ENCODE peak calls at places on chromosome 17, in six cellular contexts. E is RWPE1; W is kidney tubule cell; X is AG08396; R is AG10803; Y is stimulated activated CD4-positive, alpha-beta T cell treated with anti-CD3 and anti-CD28 coated beads, Interleukin-1b, Interleukin-23, amount 100 ng/mL, for 1 hour. T is an unnamed sample.

GRCh38 chr17:53749178-53749577 is 73.5 kb upstream of the KIF2B start:
- DNase-seq in Y (no peak), E (peak), X (peak), W (peak), R (no peak), T (peak)

GRCh38 chr17:77666881-77667395 is 291.6 kb upstream of the TNRC6C start:
- DNase-seq in E (no peak), W (no peak), X (no peak), Y (peak), R (no peak), T (no peak)

GRCh38 chr17:38982858-38983746 is 15.9 kb upstream of the FBXO47 start:
- DNase-seq in E (peak), R (peak), X (peak), Y (no peak), W (peak), T (peak)

GRCh38 chr17:70804161-70804560 is 634.8 kb downstream of the KCNJ2 start:
- DNase-seq in Y (no peak), E (no peak), X (peak), R (peak), W (no peak), T (peak)

GRCh38 chr17:60391419-60392041 is 403 bp downstream of the USP32 start:
- DNase-seq in X (peak), R (peak), E (peak), W (no peak), Y (no peak), T (no peak)

GRCh38 chr17:80177986-80178590 is 8.3 kb downstream of the CARD14 start:
- DNase-seq in Y (no peak), W (no peak), R (no peak), X (no peak), E (no peak), T (no peak)

GRCh38 chr17:9991796-9992195 is 86.7 kb upstream of the RCVRN start:
- DNase-seq in X (no peak), W (no peak), E (no peak), R (no peak), Y (no peak), T (no peak)

GRCh38 chr17:42846594-42847280 is 2.4 kb downstream of the AOC2 start:
- DNase-seq in E (no peak), R (peak), W (no peak), X (peak), Y (no peak), T (peak)

GRCh38 chr17:51601622-51602261 is 341.4 kb downstream of the UTP18 start:
- DNase-seq in X (no peak), W (no peak), E (no peak), Y (no peak), R (no peak), T (no peak)

GRCh38 chr17:31508310-31509094 is 117.0 kb downstream of the RAB11FIP4 start:
- DNase-seq in R (no peak), Y (peak), W (no peak), X (no peak), E (no peak), T (no peak)

GRCh38 chr17:64124609-64125008 is 5.3 kb downstream of the ERN1 start:
- DNase-seq in E (no peak), W (no peak), Y (no peak), X (no peak), R (no peak), T (no peak)

GRCh38 chr17:411416-412120 is 59.0 kb upstream of the RPH3AL start:
- DNase-seq in Y (no peak), X (no peak), W (peak), E (no peak), R (no peak), T (peak)

GRCh38 chr17:65417406-65418221 is 143.8 kb downstream of the AXIN2 start:
- DNase-seq in R (peak), X (no peak), E (no peak), Y (no peak), W (no peak), T (no peak)

GRCh38 chr17:77214743-77215142 is 74.0 kb downstream of the SEC14L1 start:
- DNase-seq in X (peak), E (peak), Y (no peak), W (peak), R (peak), T (peak)

GRCh38 chr17:1484586-1485310 is 7.7 kb downstream of the MYO1C start:
- DNase-seq in R (no peak), E (peak), Y (no peak), W (peak), X (peak), T (peak)

GRCh38 chr17:56292010-56292409 is 138.7 kb downstream of the ANKFN1 start:
- DNase-seq in X (peak), E (peak), W (peak), Y (no peak), R (peak), T (peak)

GRCh38 chr17:17118399-17118798 is 76.1 kb downstream of the MPRIP start:
- DNase-seq in E (no peak), X (no peak), R (no peak), W (no peak), Y (no peak), T (no peak)

GRCh38 chr17:76841776-76842405 is 26.3 kb upstream of the MGAT5B start:
- DNase-seq in Y (no peak), X (no peak), W (no peak), R (no peak), E (no peak), T (no peak)

GRCh38 chr17:39191750-39192510 is 5.5 kb downstream of the CACNB1 start:
- DNase-seq in Y (no peak), W (no peak), R (no peak), E (no peak), X (no peak), T (no peak)

GRCh38 chr17:50182783-50183438 is 17.1 kb downstream of the SGCA start:
- DNase-seq in E (no peak), W (no peak), R (peak), X (no peak), Y (no peak), T (no peak)

GRCh38 chr17:77147357-77147801 is 6.6 kb downstream of the SEC14L1 start:
- DNase-seq in R (no peak), X (no peak), E (no peak), Y (no peak), W (no peak), T (peak)